ENCODE peak calls at places on chromosomes 2 and 18, in eight cellular contexts. R, T, W, C, K, X, D and Y are unnamed samples.

GRCh38 chr2:61670591-61671503 is 132.7 kb upstream of the XPO1 start:
- DNase-seq in D (peak; percentile 63), T (no peak), C (peak; percentile 29), X (no peak), W (no peak), R (no peak), K (peak; percentile 23), Y (no peak)

GRCh38 chr2:74032909-74033261 is 48.2 kb downstream of the TET3 start:
- DNase-seq in X (no peak), T (no peak), C (no peak), R (no peak), W (no peak), D (no peak), K (no peak), Y (no peak)

GRCh38 chr18:3138274-3138975 is 81.3 kb downstream of the MYOM1 start:
- DNase-seq in X (no peak), T (no peak), W (no peak), K (no peak), C (no peak), D (no peak), R (no peak), Y (no peak)

GRCh38 chr2:11503354-11503927 is 30.4 kb upstream of the GREB1 start:
- DNase-seq in D (no peak), W (no peak), T (no peak), X (no peak), R (no peak), C (no peak), K (no peak), Y (no peak)

GRCh38 chr2:174012347-174013309 is 47.5 kb upstream of the SP3 start:
- DNase-seq in R (peak; percentile 56), X (peak; percentile 83), D (peak; percentile 86), W (peak; percentile 87), T (no peak), C (no peak), K (peak; percentile 91), Y (no peak)

GRCh38 chr2:175539122-175539521 is 357.6 kb upstream of the ATP5MC3 start:
- DNase-seq in T (no peak), D (no peak), X (no peak), W (no peak), R (no peak), K (no peak), C (no peak), Y (no peak)

GRCh38 chr2:159715451-159715850 is 3.1 kb downstream of the MARCHF7 start:
- DNase-seq in C (peak; percentile 42), D (no peak), W (no peak), R (no peak), K (no peak), T (no peak), X (no peak), Y (no peak)

GRCh38 chr2:74843371-74844298 is 9.7 kb downstream of the HK2 start:
- DNase-seq in C (peak; percentile 86), R (no peak), D (no peak), K (no peak), W (no peak), X (peak; percentile 42), T (peak; percentile 25), Y (peak; percentile 82)

GRCh38 chr2:86435531-86435930 is 5.6 kb upstream of the KDM3A start:
- DNase-seq in K (no peak), T (no peak), W (no peak), R (no peak), D (no peak), X (no peak), C (no peak), Y (no peak)

GRCh38 chr2:119734051-119734450 is 25.7 kb upstream of the PTPN4 start:
- DNase-seq in W (no peak), T (no peak), K (no peak), X (no peak), D (no peak), C (no peak), R (no peak), Y (no peak)

GRCh38 chr2:10387033-10387432 is 61.1 kb downstream of the ODC1 start:
- DNase-seq in R (no peak), T (no peak), W (no peak), X (no peak), K (no peak), D (no peak), C (no peak), Y (no peak)

GRCh38 chr2:111054791-111055627 is 65.7 kb upstream of the BCL2L11 start:
- DNase-seq in C (peak; percentile 11), D (no peak), X (no peak), R (no peak), T (no peak), K (no peak), W (no peak), Y (no peak)

GRCh38 chr2:5618271-5618670 is 73.9 kb upstream of the SOX11 start:
- DNase-seq in D (no peak), K (no peak), C (no peak), R (no peak), X (peak; percentile 53), W (no peak), T (no peak), Y (no peak)

GRCh38 chr18:49846263-49846662 is 32.9 kb upstream of the ACAA2 start:
- DNase-seq in K (no peak), C (peak; percentile 26), D (peak; percentile 40), W (no peak), X (no peak), R (no peak), T (no peak), Y (no peak)

GRCh38 chr18:55588876-55589595 is 1.0 kb upstream of the TCF4 start:
- DNase-seq in R (no peak), W (no peak), C (no peak), X (peak; percentile 6), D (no peak), K (no peak), T (no peak), Y (peak; percentile 7)

GRCh38 chr2:160908157-160908556 is 252.1 kb upstream of the TANK start:
- DNase-seq in C (no peak), D (no peak), R (no peak), W (no peak), T (no peak), K (no peak), X (no peak), Y (no peak)

GRCh38 chr2:63819256-63819655 is 22.4 kb upstream of the UGP2 start:
- DNase-seq in X (no peak), D (no peak), T (no peak), K (no peak), C (no peak), W (no peak), R (no peak), Y (peak; percentile 7)

DNA sequence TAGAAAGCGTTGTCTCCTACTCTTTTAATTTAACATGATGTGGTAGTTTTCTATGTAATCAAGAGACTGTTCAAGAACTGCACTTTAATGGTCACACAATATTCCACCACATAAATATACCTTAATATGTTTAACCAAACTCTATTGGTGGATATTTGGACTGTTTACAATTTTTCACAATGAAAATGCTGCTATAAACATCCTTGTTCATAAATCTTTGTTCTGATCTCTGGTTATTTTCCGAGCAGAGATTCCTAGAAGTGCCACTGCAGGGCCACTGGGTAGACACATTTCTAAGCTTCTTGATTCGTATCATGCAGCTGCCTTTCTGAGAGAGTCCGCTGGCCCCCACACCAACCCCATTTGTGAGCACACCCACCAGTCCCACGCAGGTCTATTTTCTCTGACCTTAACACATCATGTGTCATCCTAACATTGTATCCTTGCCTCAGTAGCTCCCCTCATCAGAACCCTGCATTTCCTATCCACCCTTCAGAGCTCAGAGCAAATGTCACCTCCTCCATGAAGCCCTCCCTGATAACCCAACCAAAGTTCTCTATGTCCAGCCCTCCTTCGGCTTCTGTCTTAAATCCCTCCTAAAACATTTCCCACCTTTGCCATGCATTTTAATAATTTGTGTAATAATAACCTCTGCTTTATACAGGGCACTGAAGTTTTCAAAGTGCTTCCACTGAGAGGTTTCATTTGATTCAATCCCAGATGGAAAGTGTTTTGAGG is 26.6 kb downstream of the KCNK3 start:
- DNase-seq in T (no peak), X (no peak), W (no peak), K (no peak), C (no peak), D (no peak), R (no peak), Y (no peak)
- H3K4me1 ChIP-seq in T (peaks cover 43% of the 10 kb centered on the region), X (no peaks in the 10 kb centered on the region), W (peaks cover 39% of the 10 kb centered on the region), K (peaks cover 5% of the 10 kb centered on the region), C (peaks cover 26% of the 10 kb centered on the region), D (peaks cover 31% of the 10 kb centered on the region), R (no peaks in the 10 kb centered on the region), Y (no peaks in the 10 kb centered on the region)

GRCh38 chr2:239506101-239506808 is 105.4 kb upstream of the HDAC4 start:
- DNase-seq in X (no peak), D (no peak), K (peak; percentile 27), W (no peak), T (no peak), R (no peak), C (no peak), Y (no peak)

GRCh38 chr2:239507576-239508258 is 106.9 kb upstream of the HDAC4 start:
- DNase-seq in D (no peak), X (no peak), R (no peak), T (no peak), K (no peak), C (no peak), W (no peak), Y (no peak)

GRCh38 chr2:239502430-239503221 is 101.8 kb upstream of the HDAC4 start:
- DNase-seq in R (no peak), W (no peak), K (no peak), T (peak; percentile 29), X (no peak), C (no peak), D (no peak), Y (no peak)

GRCh38 chr2:239506961-239507360 is 106.1 kb upstream of the HDAC4 start:
- DNase-seq in R (no peak), C (no peak), X (no peak), D (no peak), T (no peak), K (no peak), W (no peak), Y (no peak)

GRCh38 chr2:239504643-239505235 is 103.9 kb upstream of the HDAC4 start:
- DNase-seq in W (no peak), K (no peak), R (no peak), X (no peak), D (no peak), C (no peak), T (no peak), Y (no peak)
- H3K4me1 ChIP-seq in W (peaks cover under 1% of the 10 kb centered on the region), K (no peaks in the 10 kb centered on the region), R (no peaks in the 10 kb centered on the region), X (no peaks in the 10 kb centered on the region), D (peaks cover 6% of the 10 kb centered on the region), C (no peaks in the 10 kb centered on the region), T (no peaks in the 10 kb centered on the region), Y (no peaks in the 10 kb centered on the region)

GRCh38 chr18:59904051-59904601 is 4.3 kb downstream of the PMAIP1 start:
- DNase-seq in D (no peak), T (no peak), W (no peak), X (no peak), R (no peak), C (no peak), K (no peak), Y (no peak)
- H3K4me1 ChIP-seq in D (peaks cover 22% of the 10 kb centered on the region), T (peaks cover 2% of the 10 kb centered on the region), W (peaks cover 14% of the 10 kb centered on the region), X (peaks cover 8% of the 10 kb centered on the region), R (peaks cover 52% of the 10 kb centered on the region), C (peaks cover 29% of the 10 kb centered on the region), K (peaks cover 40% of the 10 kb centered on the region), Y (peaks cover 72% of the 10 kb centered on the region)

GRCh38 chr2:231606941-231607340 is 14.3 kb downstream of the TEX44 start:
- DNase-seq in T (no peak), C (no peak), R (no peak), X (no peak), D (no peak), W (no peak), K (no peak), Y (no peak)
- H3K4me1 ChIP-seq in T (peaks cover 32% of the 10 kb centered on the region), C (peaks cover 24% of the 10 kb centered on the region), R (peaks cover 8% of the 10 kb centered on the region), X (peaks cover 2% of the 10 kb centered on the region), D (peaks cover 30% of the 10 kb centered on the region), W (peaks cover 52% of the 10 kb centered on the region), K (peaks cover 25% of the 10 kb centered on the region), Y (peaks cover 15% of the 10 kb centered on the region)